ENCODE peak calls at places on chromosomes 12 and 14, in five cellular contexts. F is AG10803, C is NCI-H1436, X is cardiac muscle cell, S is hepatocyte. M is an unnamed sample.
A peak's percentile ranks its signal among the peaks of the same experiment; 100 is the strongest.

GRCh38 chr12:67910360-67911292 is 78.6 kb upstream of the IFNG-AS1 start:
- DNase-seq in F (peak; percentile 99), C (no peak), X (peak; percentile 66), S (no peak), M (no peak)

GRCh38 chr12:132182711-132183365 is 38.6 kb downstream of the NOC4L start:
- DNase-seq in F (no peak), C (no peak), X (no peak), S (no peak), M (no peak)

GRCh38 chr12:16189849-16190248 is 87.6 kb downstream of the SLC15A5 start:
- DNase-seq in F (peak; percentile 16), C (no peak), X (peak; percentile 76), S (peak; percentile 40), M (no peak)

GRCh38 chr12:122182887-122183587 is at the start of gene LRRC43:
- DNase-seq in F (peak; percentile 27), C (peak; percentile 80), X (peak; percentile 45), S (peak; percentile 85), M (no peak)

GRCh38 chr14:90629471-90629870 is 186.8 kb downstream of the TTC7B start:
- DNase-seq in F (no peak), C (no peak), X (no peak), S (peak; percentile 30), M (no peak)

GRCh38 chr14:20690848-20691640 is 2.5 kb downstream of the ANG start:
- DNase-seq in F (peak; percentile 72), C (peak; percentile 13), X (peak; percentile 84), S (peak; percentile 82), M (peak; percentile 38)

GRCh38 chr12:67040861-67041137 is 228.4 kb upstream of the CAND1 start:
- DNase-seq in F (no peak), C (no peak), X (no peak), S (no peak), M (no peak)

GRCh38 chr12:43973993-43974392 is 138.1 kb downstream of the TMEM117 start:
- DNase-seq in F (no peak), C (no peak), X (no peak), S (no peak), M (no peak)

GRCh38 chr12:22919883-22920282 is 294.9 kb downstream of the ETNK1 start:
- DNase-seq in F (no peak), C (no peak), X (no peak), S (peak; percentile 31), M (no peak)

GRCh38 chr12:68224613-68225285 is 861 bp downstream of the IL26 start:
- DNase-seq in F (peak; percentile 54), C (no peak), X (peak; percentile 32), S (no peak), M (no peak)

GRCh38 chr12:105352940-105353635 is 22.6 kb downstream of the C12orf75 start:
- DNase-seq in F (peak; percentile 55), C (no peak), X (peak; percentile 9), S (no peak), M (no peak)

GRCh38 chr12:75863475-75863874 is 168.1 kb downstream of the PHLDA1 start:
- DNase-seq in F (no peak), C (no peak), X (no peak), S (peak; percentile 22), M (no peak)

GRCh38 chr12:46219147-46219891 is 49.5 kb downstream of the SLC38A1 start:
- DNase-seq in F (no peak), C (no peak), X (no peak), S (no peak), M (no peak)

GRCh38 chr12:75818863-75819262 is 212.7 kb downstream of the PHLDA1 start:
- DNase-seq in F (peak; percentile 61), C (no peak), X (no peak), S (no peak), M (no peak)

GRCh38 chr12:57549909-57550627 is at the start of gene KIF5A:
- DNase-seq in F (no peak), C (peak; percentile 61), X (no peak), S (peak; percentile 61), M (no peak)